ENCODE peak calls at places on chromosomes 13 and 19, in eight cellular contexts. O is lower lobe of right lung, V is Peyer's patch, M is A549, S is thoracic aorta, W is PC-9, H is left ventricle myocardium inferior, E is SK-N-SH. Z is an unnamed sample.

GRCh38 chr13:86870388-86870966 is 800.7 kb upstream of the SLITRK5 start:
- DNase-seq in O (no peak), M (peak; percentile 1), S (no peak), W (no peak), E (peak; percentile 4), H (no peak), V (no peak), Z (no peak)

GRCh38 chr13:20873348-20873747 is 29.2 kb downstream of the XPO4 start:
- DNase-seq in E (no peak), M (no peak), O (no peak), V (no peak), H (no peak), S (no peak), W (no peak), Z (no peak)

GRCh38 chr13:29887030-29887557 is 36.7 kb upstream of the UBL3 start:
- DNase-seq in H (no peak), S (no peak), W (no peak), V (no peak), M (no peak), O (no peak), E (no peak), Z (no peak)

GRCh38 chr13:103188688-103189326 is 122.6 kb upstream of the SLC10A2 start:
- DNase-seq in E (peak; percentile 23), H (no peak), S (no peak), M (peak; percentile 0), W (peak; percentile 46), O (no peak), V (no peak), Z (no peak)

GRCh38 chr13:46232281-46232680 is 20.6 kb downstream of the LRRC63 start:
- DNase-seq in V (no peak), M (no peak), H (no peak), S (no peak), W (no peak), E (no peak), O (no peak), Z (no peak)

GRCh38 chr19:8908066-8908465 is 75.9 kb downstream of the MBD3L1 start:
- DNase-seq in V (no peak), E (no peak), H (no peak), W (no peak), S (no peak), M (no peak), O (no peak), Z (no peak)

GRCh38 chr19:55384576-55385235 is 614 bp upstream of the TMEM238 start:
- DNase-seq in O (peak; percentile 66), S (no peak), W (no peak), E (peak; percentile 30), V (no peak), H (no peak), M (no peak), Z (peak; percentile 63)

GRCh38 chr19:41998246-41999020 is 4.4 kb upstream of the ATP1A3 start:
- DNase-seq in V (no peak), E (peak; percentile 89), M (peak; percentile 74), O (no peak), W (no peak), S (no peak), H (peak; percentile 38), Z (no peak)

GRCh38 chr19:55585658-55586339 is 5.2 kb upstream of the ZNF579 start:
- DNase-seq in W (no peak), M (peak; percentile 61), V (peak; percentile 83), H (peak; percentile 80), S (no peak), E (peak; percentile 93), O (peak; percentile 89), Z (peak; percentile 87)

GRCh38 chr13:75788494-75788991 is 152.4 kb downstream of the LMO7 start:
- DNase-seq in S (no peak), O (no peak), M (peak; percentile 48), V (peak; percentile 75), H (no peak), E (no peak), W (peak; percentile 52), Z (no peak)

GRCh38 chr19:46629546-46630025 is 4.7 kb upstream of the PTGIR start:
- DNase-seq in W (no peak), M (no peak), E (peak; percentile 87), S (no peak), O (peak; percentile 53), H (no peak), V (no peak), Z (no peak)

GRCh38 chr13:77918391-77919261 is at the start of gene EDNRB:
- DNase-seq in W (no peak), S (no peak), V (peak; percentile 51), E (peak; percentile 39), O (peak; percentile 62), M (no peak), H (peak; percentile 59), Z (no peak)

GRCh38 chr13:42039946-42040729 is 8.3 kb upstream of the DGKH start:
- DNase-seq in H (peak; percentile 95), V (peak; percentile 95), O (peak; percentile 93), M (peak; percentile 78), E (peak; percentile 99), S (peak; percentile 70), W (peak; percentile 50), Z (peak; percentile 92)

GRCh38 chr19:10316229-10317044 is 622 bp upstream of the FDX2 start:
- DNase-seq in V (no peak), W (no peak), E (peak; percentile 88), M (no peak), O (no peak), H (no peak), S (no peak), Z (no peak)
- H3K4me3 ChIP-seq in V (no peak overlapping the region), W (peak overlapping the region; percentile 96), E (peak overlapping the region; percentile 79), M (peak overlapping the region; percentile 73), O (peak overlapping the region; percentile 96), H (peak overlapping the region; percentile 99), S (peak overlapping the region; percentile 96), Z (no peak overlapping the region)

GRCh38 chr19:17479325-17479791 is 9.0 kb downstream of the SLC27A1 start:
- DNase-seq in W (no peak), M (no peak), O (no peak), E (no peak), H (no peak), V (no peak), S (no peak), Z (no peak)
- H3K27ac ChIP-seq in W (no peak overlapping the region), M (no peak overlapping the region), O (no peak overlapping the region), E (peak overlapping the region; percentile 47), H (peak overlapping the region; percentile 47), V (no peak overlapping the region), S (no peak overlapping the region), Z (no peak overlapping the region)

GRCh38 chr19:5975388-5975728 is 2.6 kb downstream of the RANBP3 start:
- DNase-seq in E (no peak), O (no peak), V (no peak), S (no peak), W (no peak), M (no peak), H (no peak), Z (no peak)
- H3K4me1 ChIP-seq in E (peaks cover 25% of the 10 kb centered on the region), O (peaks cover 55% of the 10 kb centered on the region), V (peaks cover 32% of the 10 kb centered on the region), S (peaks cover 48% of the 10 kb centered on the region), W (peaks cover 16% of the 10 kb centered on the region), M (peaks cover 25% of the 10 kb centered on the region), H (peaks cover 84% of the 10 kb centered on the region), Z (peaks cover 25% of the 10 kb centered on the region)

DNA sequence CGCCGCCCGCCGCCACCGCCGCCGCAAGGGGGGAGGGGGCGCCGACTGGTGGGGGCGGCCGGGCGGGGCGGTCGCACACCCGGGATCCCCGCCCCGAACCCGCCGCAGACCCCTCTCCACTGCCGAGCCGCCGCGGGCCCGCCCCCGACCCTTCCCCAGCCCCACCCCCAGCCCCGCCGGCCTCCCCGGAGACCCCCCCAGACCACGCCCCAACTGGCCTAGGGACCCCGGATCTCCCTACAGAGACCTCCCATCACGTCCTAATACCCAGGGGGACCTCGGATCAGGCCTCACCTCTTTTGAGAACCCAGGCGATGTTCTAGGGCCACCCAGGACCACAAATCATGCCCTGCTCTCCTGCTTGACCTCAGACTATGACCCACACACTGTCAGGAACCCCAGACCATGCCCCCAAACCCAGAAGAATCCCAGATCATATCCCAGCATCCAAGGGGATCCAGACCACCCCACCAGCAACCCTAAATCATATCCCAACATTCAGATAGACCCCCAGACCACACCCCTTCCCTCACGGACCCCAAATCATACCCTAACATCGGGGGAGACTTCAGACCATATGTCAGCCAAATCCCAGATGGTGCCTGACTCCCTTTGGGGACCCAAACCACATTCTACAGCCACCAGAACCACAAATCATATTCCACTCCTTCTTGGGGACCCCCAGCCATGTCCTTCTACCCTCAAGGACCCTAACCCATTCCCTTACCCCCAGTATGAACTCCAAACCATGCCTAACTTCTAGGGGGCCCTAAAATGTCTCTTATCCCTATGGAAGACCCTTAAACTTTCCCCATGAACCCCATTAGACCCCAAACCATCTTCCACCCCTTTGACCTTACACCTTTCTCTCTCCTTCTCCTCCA is 527 bp upstream of the LRFN1 start:
- DNase-seq in W (no peak), M (no peak), V (no peak), O (no peak), S (no peak), H (no peak), E (peak; percentile 95), Z (no peak)
- H3K4me3 ChIP-seq in W (no peak overlapping the region), M (peak overlapping the region; percentile 82), V (peak overlapping the region; percentile 65), O (peak overlapping the region; percentile 28), S (peak overlapping the region; percentile 42), H (peak overlapping the region; percentile 65), E (no peak overlapping the region), Z (peak overlapping the region; percentile 20)

GRCh38 chr19:54206030-54206830 is 5.6 kb downstream of the RPS9 start:
- DNase-seq in V (no peak), O (peak; percentile 64), W (no peak), M (no peak), H (no peak), E (no peak), S (no peak), Z (no peak)
- H3K27ac ChIP-seq in V (no peak overlapping the region), O (peak overlapping the region; percentile 86), W (no peak overlapping the region), M (no peak overlapping the region), H (peak overlapping the region; percentile 62), E (no peak overlapping the region), S (no peak overlapping the region), Z (no peak overlapping the region)

GRCh38 chr19:48964205-48965032 is 690 bp upstream of the FTL start:
- DNase-seq in E (no peak), S (no peak), O (peak; percentile 56), M (peak; percentile 83), H (peak; percentile 30), W (peak; percentile 42), V (peak; percentile 63), Z (peak; percentile 51)
- H3K4me1 ChIP-seq in E (peaks cover 26% of the 10 kb centered on the region), S (peaks cover 49% of the 10 kb centered on the region), O (peaks cover 54% of the 10 kb centered on the region), M (peaks cover 60% of the 10 kb centered on the region), H (peaks cover 69% of the 10 kb centered on the region), W (peaks cover 39% of the 10 kb centered on the region), V (peaks cover 32% of the 10 kb centered on the region), Z (peaks cover 10% of the 10 kb centered on the region)

DNA sequence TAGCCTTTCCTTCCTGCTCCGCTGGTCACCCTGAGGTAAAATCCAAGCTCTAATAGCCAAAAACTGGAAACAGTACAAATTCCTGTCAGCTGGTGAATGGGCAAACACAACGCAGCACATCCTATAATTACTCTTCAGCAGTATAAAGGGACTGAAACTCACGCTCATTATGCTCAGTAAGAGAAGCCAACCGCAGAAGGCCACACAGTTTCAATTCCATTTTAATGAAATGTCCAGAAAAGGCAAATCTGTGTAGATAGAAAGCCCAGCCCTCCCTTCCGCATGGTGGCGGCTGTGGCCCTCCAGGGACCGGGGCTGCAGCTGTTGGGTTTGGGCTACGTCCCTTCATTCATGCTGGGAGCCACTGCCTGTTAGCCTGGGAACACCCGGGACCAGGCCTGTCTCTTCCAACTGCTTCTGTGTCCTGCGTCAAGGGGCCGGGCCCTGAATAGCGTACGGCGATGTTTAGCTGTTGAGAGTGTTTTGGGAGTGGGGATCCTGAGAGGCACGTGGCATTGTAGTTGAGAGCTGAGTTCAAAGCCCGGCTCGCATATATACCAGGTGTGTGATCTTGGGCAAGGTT is 23.5 kb downstream of the NKPD1 start:
- DNase-seq in V (no peak), W (no peak), H (peak; percentile 70), S (no peak), E (peak; percentile 63), M (no peak), O (no peak), Z (no peak)
- H3K4me3 ChIP-seq in V (no peak overlapping the region), W (no peak overlapping the region), H (peak overlapping the region; percentile 1), S (no peak overlapping the region), E (no peak overlapping the region), M (no peak overlapping the region), O (no peak overlapping the region), Z (no peak overlapping the region)

GRCh38 chr19:12955996-12956395 is 1.0 kb downstream of the GADD45GIP1 start:
- DNase-seq in H (no peak), S (no peak), O (no peak), E (no peak), M (no peak), W (peak; percentile 66), V (no peak), Z (no peak)
- H3K27ac ChIP-seq in H (peak overlapping the region; percentile 96), S (peak overlapping the region; percentile 92), O (peak overlapping the region; percentile 89), E (peak overlapping the region; percentile 97), M (peak overlapping the region; percentile 100), W (peak overlapping the region; percentile 69), V (no peak overlapping the region), Z (no peak overlapping the region)

Z was measured in ovary.